ENCODE peak calls at places on chromosome 15, in eight cellular contexts. J is A549, E is suprapubic skin, S is tibial nerve, C is K562, V is transverse colon, M is stomach, X is sigmoid colon. N is an unnamed sample.
A peak's percentile ranks its signal among the peaks of the same experiment; 100 is the strongest.

GRCh38 chr15:72168131-72168825 is 29.3 kb downstream of the GRAMD2A start:
- DNase-seq in J (no peak), E (no peak), S (no peak), C (no peak), V (no peak), M (peak; percentile 34), X (no peak), N (no peak)

GRCh38 chr15:61974759-61975158 is 85.5 kb downstream of the VPS13C start:
- DNase-seq in J (no peak), E (no peak), S (no peak), C (no peak), V (no peak), M (no peak), X (no peak), N (no peak)

GRCh38 chr15:80916056-80916455 is 73.6 kb downstream of the MESD start:
- DNase-seq in J (no peak), E (no peak), S (no peak), C (no peak), V (no peak), M (no peak), X (no peak), N (no peak)

GRCh38 chr15:85473455-85473854 is 93.1 kb downstream of the AKAP13 start:
- DNase-seq in J (no peak), E (no peak), S (no peak), C (no peak), V (no peak), M (no peak), X (no peak), N (no peak)

GRCh38 chr15:100236981-100237720 is 104.6 kb downstream of the ADAMTS17 start:
- DNase-seq in J (no peak), E (no peak), S (no peak), C (no peak), V (no peak), M (no peak), X (no peak), N (no peak)

GRCh38 chr15:77839431-77839830 is 206.7 kb upstream of the LINGO1 start:
- DNase-seq in J (no peak), E (no peak), S (no peak), C (no peak), V (no peak), M (no peak), X (peak; percentile 40), N (no peak)

GRCh38 chr15:83206387-83206970 is 1.1 kb downstream of the HDGFL3 start:
- DNase-seq in J (peak; percentile 32), E (no peak), S (no peak), C (no peak), V (no peak), M (no peak), X (peak; percentile 62), N (no peak)

GRCh38 chr15:63504979-63505841 is 817 bp downstream of the USP3 start:
- DNase-seq in J (peak; percentile 85), E (no peak), S (no peak), C (peak; percentile 76), V (peak; percentile 80), M (peak; percentile 77), X (peak; percentile 82), N (no peak)

GRCh38 chr15:31815411-31816155 is 214.7 kb upstream of the CHRNA7 start:
- DNase-seq in J (no peak), E (no peak), S (no peak), C (no peak), V (no peak), M (no peak), X (no peak), N (no peak)

GRCh38 chr15:65650312-65651041 is 28.7 kb downstream of the SLC24A1 start:
- DNase-seq in J (no peak), E (no peak), S (no peak), C (no peak), V (no peak), M (no peak), X (no peak), N (peak; percentile 90)

GRCh38 chr15:101201411-101202174 is 50.3 kb downstream of the CHSY1 start:
- DNase-seq in J (peak; percentile 93), E (peak; percentile 95), S (peak; percentile 84), C (peak; percentile 29), V (peak; percentile 67), M (peak; percentile 54), X (peak; percentile 96), N (peak; percentile 95)

GRCh38 chr15:55758580-55758986 is 15.6 kb upstream of the PRTG start:
- DNase-seq in J (no peak), E (no peak), S (no peak), C (no peak), V (no peak), M (no peak), X (no peak), N (no peak)

GRCh38 chr15:101451192-101451799 is 38.2 kb downstream of the PCSK6 start:
- DNase-seq in J (no peak), E (peak; percentile 82), S (peak; percentile 37), C (peak; percentile 91), V (no peak), M (no peak), X (peak; percentile 79), N (no peak)

GRCh38 chr15:48177383-48177874 is 666 bp downstream of the MYEF2 start:
- DNase-seq in J (peak; percentile 48), E (no peak), S (no peak), C (no peak), V (no peak), M (no peak), X (no peak), N (no peak)

GRCh38 chr15:81666828-81667227 is 292.8 kb upstream of the TMC3 start:
- DNase-seq in J (no peak), E (no peak), S (no peak), C (no peak), V (no peak), M (no peak), X (no peak), N (no peak)

GRCh38 chr15:20645956-20646355 is 104.4 kb upstream of the GOLGA6L6 start:
- DNase-seq in J (peak; percentile 21), E (no peak), S (no peak), C (no peak), V (peak; percentile 31), M (no peak), X (peak; percentile 73), N (no peak)

GRCh38 chr15:59995568-59996349 is 8.4 kb upstream of the FOXB1 start:
- DNase-seq in J (no peak), E (no peak), S (no peak), C (no peak), V (no peak), M (no peak), X (no peak), N (no peak)

GRCh38 chr15:67198157-67198754 is 56.2 kb downstream of the AAGAB start:
- DNase-seq in J (peak; percentile 19), E (no peak), S (no peak), C (no peak), V (no peak), M (no peak), X (no peak), N (no peak)
- H3K4me1 ChIP-seq in J (peaks cover 24% of the 10 kb centered on the region), E (peaks cover 44% of the 10 kb centered on the region), S (peaks cover 47% of the 10 kb centered on the region), C (no peaks in the 10 kb centered on the region), V (peaks cover 7% of the 10 kb centered on the region), M (peaks cover 5% of the 10 kb centered on the region), X (peaks cover 18% of the 10 kb centered on the region), N (peaks cover 40% of the 10 kb centered on the region)

DNA sequence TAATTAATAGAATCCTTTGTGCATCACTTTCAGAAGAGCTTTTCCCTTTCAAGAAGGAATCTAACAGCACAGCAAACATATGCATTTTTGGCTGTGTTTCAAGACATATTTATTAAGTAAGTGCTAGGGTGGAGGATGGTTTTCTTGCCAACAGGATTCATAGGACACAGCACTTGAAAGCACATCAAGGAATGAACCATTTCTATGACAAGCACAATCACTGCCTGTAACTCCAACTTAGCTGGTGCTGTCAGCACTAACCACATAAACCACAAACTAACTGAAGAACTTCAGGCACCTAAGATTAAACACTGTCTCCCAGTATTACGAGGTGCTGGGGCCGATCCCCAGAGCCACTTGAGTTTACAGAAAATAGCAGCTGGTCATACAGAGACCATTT is 35.5 kb upstream of the SPRED1 start:
- DNase-seq in J (peak; percentile 33), E (no peak), S (no peak), C (no peak), V (no peak), M (no peak), X (no peak), N (no peak)
- TF ChIP-seq EP300 in J (no peak), E (no peak), S (no peak), C (no peak), V (no peak), M (no peak), X (no peak), N (no peak)

GRCh38 chr15:88399021-88399685 is 68.0 kb downstream of the MRPL46 start:
- DNase-seq in J (no peak), E (no peak), S (no peak), C (no peak), V (no peak), M (no peak), X (no peak), N (peak; percentile 77)
- H3K4me1 ChIP-seq in J (peaks cover 56% of the 10 kb centered on the region), E (peaks cover 14% of the 10 kb centered on the region), S (no peaks in the 10 kb centered on the region), C (no peaks in the 10 kb centered on the region), V (no peaks in the 10 kb centered on the region), M (peaks cover 5% of the 10 kb centered on the region), X (peaks cover 30% of the 10 kb centered on the region), N (peaks cover 3% of the 10 kb centered on the region)

DNA sequence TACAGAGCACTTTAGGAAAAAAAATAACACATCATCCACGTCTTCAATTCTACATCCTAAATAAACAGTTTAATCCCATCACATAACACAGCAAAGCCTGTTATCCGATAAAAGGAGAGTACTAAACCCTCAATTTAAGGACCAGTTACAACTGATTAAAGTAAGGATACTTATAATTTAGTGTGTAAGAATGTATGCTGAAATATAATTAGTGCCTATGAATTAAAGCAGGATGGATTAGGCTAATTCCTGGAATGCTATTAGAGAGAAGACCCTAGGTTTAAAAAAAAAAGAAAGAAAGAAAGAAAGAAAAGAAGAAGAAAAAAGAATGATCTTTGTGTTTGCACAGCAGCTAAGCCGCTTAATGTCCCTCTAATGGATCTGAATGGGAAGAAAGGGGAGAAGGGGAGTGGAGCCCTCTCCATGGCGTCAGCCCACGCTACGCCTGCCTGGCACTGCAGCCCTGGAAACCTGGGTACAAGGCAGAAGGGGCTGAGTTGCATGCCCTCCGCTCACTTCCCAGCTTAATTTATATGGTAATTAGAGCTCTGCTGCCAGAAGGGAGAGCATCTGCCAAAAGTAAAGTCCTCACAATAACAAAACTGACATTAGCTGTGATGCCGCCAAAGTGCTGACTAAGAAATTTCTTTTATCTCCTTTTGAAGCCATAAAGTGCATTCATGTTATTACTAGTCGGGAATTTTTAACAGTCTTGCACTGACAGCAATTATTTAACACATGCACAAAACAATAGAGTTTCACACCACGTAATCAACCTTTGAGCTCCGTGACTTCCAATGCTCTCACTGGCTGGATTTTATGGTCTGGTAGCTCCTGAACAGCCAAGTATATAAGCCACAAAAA is 89.9 kb downstream of the FSIP1 start:
- DNase-seq in J (no peak), E (no peak), S (no peak), C (no peak), V (no peak), M (no peak), X (no peak), N (no peak)
- TF ChIP-seq EP300 in J (no peak), E (no peak), S (no peak), C (no peak), V (no peak), M (no peak), X (no peak), N (no peak)

GRCh38 chr15:27025411-27026051 is 54.5 kb downstream of the GABRG3 start:
- DNase-seq in J (no peak), E (no peak), S (no peak), C (no peak), V (no peak), M (no peak), X (no peak), N (peak; percentile 55)
- H3K4me1 ChIP-seq in J (no peaks in the 10 kb centered on the region), E (no peaks in the 10 kb centered on the region), S (no peaks in the 10 kb centered on the region), C (no peaks in the 10 kb centered on the region), V (no peaks in the 10 kb centered on the region), M (no peaks in the 10 kb centered on the region), X (no peaks in the 10 kb centered on the region), N (no peaks in the 10 kb centered on the region)

GRCh38 chr15:70046716-70047369 is 50.9 kb downstream of the TLE3 start:
- DNase-seq in J (no peak), E (peak; percentile 52), S (no peak), C (no peak), V (no peak), M (no peak), X (peak; percentile 47), N (no peak)
- TF ChIP-seq EP300 in J (no peak), E (no peak), S (no peak), C (no peak), V (no peak), M (no peak), X (no peak), N (no peak)